ENCODE peak calls at places on chromosomes 6 and 20, in six cellular contexts. J, X, Z, N, S and K are unnamed samples.

GRCh38 chr6:133978896-133979240 is 25.8 kb downstream of the TBPL1 start:
- DNase-seq in J (no peak), X (no peak), Z (no peak), N (no peak), S (no peak), K (no peak)

GRCh38 chr6:52285174-52286068 is 879 bp upstream of the MCM3 start:
- DNase-seq in J (no peak), X (no peak), Z (peak), N (no peak), S (no peak), K (peak)

GRCh38 chr6:11714116-11714797 is 64.3 kb downstream of the ADTRP start:
- DNase-seq in J (no peak), X (no peak), Z (peak), N (no peak), S (no peak), K (no peak)

GRCh38 chr6:37674161-37674560 is 23.5 kb downstream of the MDGA1 start:
- DNase-seq in J (no peak), X (no peak), Z (no peak), N (no peak), S (no peak), K (no peak)

GRCh38 chr6:10733151-10733715 is 10.4 kb downstream of the TMEM14C start:
- DNase-seq in J (no peak), X (no peak), Z (no peak), N (no peak), S (no peak), K (no peak)

GRCh38 chr6:69349776-69350175 is 447.0 kb downstream of the LMBRD1 start:
- DNase-seq in J (no peak), X (no peak), Z (no peak), N (no peak), S (peak), K (no peak)

GRCh38 chr6:72182337-72183246 is 296.2 kb downstream of the RIMS1 start:
- DNase-seq in J (no peak), X (no peak), Z (peak), N (peak), S (peak), K (peak)

GRCh38 chr20:57663241-57663640 is 43.0 kb upstream of the ZBP1 start:
- DNase-seq in J (no peak), X (no peak), Z (no peak), N (no peak), S (no peak), K (no peak)

GRCh38 chr20:16695633-16696032 is 34.2 kb upstream of the SNRPB2 start:
- DNase-seq in J (no peak), X (no peak), Z (no peak), N (no peak), S (no peak), K (no peak)

GRCh38 chr20:59010321-59010994 is 3.4 kb upstream of the CTSZ start:
- DNase-seq in J (no peak), X (no peak), Z (peak), N (peak), S (no peak), K (no peak)

GRCh38 chr20:17965042-17965697 is 3.4 kb downstream of the SNX5 start:
- DNase-seq in J (no peak), X (no peak), Z (no peak), N (no peak), S (no peak), K (no peak)

GRCh38 chr6:56242343-56242742 is 5.0 kb downstream of the COL21A1 start:
- DNase-seq in J (no peak), X (no peak), Z (no peak), N (peak), S (no peak), K (no peak)

GRCh38 chr20:37357481-37358365 is 11.8 kb downstream of the SRC start:
- DNase-seq in J (peak), X (no peak), Z (no peak), N (no peak), S (no peak), K (no peak)

GRCh38 chr20:17504898-17505663 is 26.1 kb downstream of the BFSP1 start:
- DNase-seq in J (peak), X (peak), Z (peak), N (peak), S (peak), K (no peak)

GRCh38 chr20:14295238-14295637 is 42.2 kb downstream of the FLRT3 start:
- DNase-seq in J (no peak), X (no peak), Z (no peak), N (no peak), S (no peak), K (no peak)